ENCODE peak calls at places on chromosomes 11 and 22, in six cellular contexts. U is mammary epithelial cell, Q is left lung, T is Peyer's patch, F is GM23248, H is A549. K is an unnamed sample.

GRCh38 chr11:11740081-11740702 is 101.6 kb upstream of the USP47 start:
- DNase-seq in U (no peak), Q (no peak), T (no peak), F (no peak), H (no peak), K (no peak)

GRCh38 chr11:69337211-69337721 is 43.3 kb downstream of the MYEOV start:
- DNase-seq in U (no peak), Q (no peak), T (no peak), F (peak; percentile 69), H (no peak), K (no peak)

GRCh38 chr22:20015971-20016733 is 471 bp downstream of the ARVCF start:
- DNase-seq in U (no peak), Q (no peak), T (peak; percentile 58), F (peak; percentile 38), H (peak; percentile 12), K (no peak)

GRCh38 chr11:77287615-77288273 is 13.7 kb downstream of the GDPD4 start:
- DNase-seq in U (peak; percentile 78), Q (no peak), T (no peak), F (peak; percentile 95), H (no peak), K (no peak)

GRCh38 chr11:23311986-23312940 is 452.0 kb upstream of the CCDC179 start:
- DNase-seq in U (no peak), Q (no peak), T (no peak), F (peak; percentile 38), H (no peak), K (no peak)

GRCh38 chr11:126918556-126918955 is 82.0 kb downstream of the KIRREL3 start:
- DNase-seq in U (no peak), Q (no peak), T (no peak), F (peak; percentile 39), H (no peak), K (no peak)

GRCh38 chr22:45424241-45424731 is 10.8 kb downstream of the RIBC2 start:
- DNase-seq in U (no peak), Q (peak; percentile 68), T (no peak), F (no peak), H (no peak), K (peak; percentile 62)

GRCh38 chr11:30422828-30423648 is 100.1 kb downstream of the ARL14EP start:
- DNase-seq in U (no peak), Q (no peak), T (no peak), F (no peak), H (no peak), K (no peak)

GRCh38 chr11:102685311-102685710 is 20.3 kb downstream of the MMP27 start:
- DNase-seq in U (peak; percentile 91), Q (no peak), T (no peak), F (peak; percentile 18), H (no peak), K (no peak)

GRCh38 chr11:119909495-119909894 is 180.5 kb upstream of the NECTIN1 start:
- DNase-seq in U (no peak), Q (no peak), T (no peak), F (no peak), H (no peak), K (no peak)

GRCh38 chr11:91136631-91137030 is 913.8 kb upstream of the CHORDC1 start:
- DNase-seq in U (no peak), Q (no peak), T (no peak), F (no peak), H (no peak), K (no peak)

GRCh38 chr11:113308601-113309000 is 5.8 kb upstream of the TTC12 start:
- DNase-seq in U (peak; percentile 71), Q (no peak), T (no peak), F (no peak), H (no peak), K (no peak)

GRCh38 chr11:832529-833113 is at the start of gene CD151:
- DNase-seq in U (peak; percentile 63), Q (no peak), T (peak; percentile 82), F (peak; percentile 90), H (peak; percentile 68), K (peak; percentile 72)

GRCh38 chr22:24068717-24069116 is 57.6 kb downstream of the CABIN1 start:
- DNase-seq in U (no peak), Q (no peak), T (no peak), F (no peak), H (no peak), K (no peak)

GRCh38 chr11:78100276-78101040 is 20.8 kb upstream of the NDUFC2 start:
- DNase-seq in U (no peak), Q (no peak), T (no peak), F (no peak), H (no peak), K (no peak)

GRCh38 chr11:111604392-111605009 is 2.3 kb downstream of the SIK2 start:
- DNase-seq in U (peak; percentile 34), Q (no peak), T (no peak), F (peak; percentile 70), H (peak; percentile 47), K (no peak)

GRCh38 chr11:121459413-121460041 is 6.8 kb upstream of the SORL1-AS1 start:
- DNase-seq in U (no peak), Q (no peak), T (peak; percentile 56), F (no peak), H (no peak), K (no peak)

GRCh38 chr22:23910496-23911190 is 16.5 kb downstream of the MIF start:
- DNase-seq in U (no peak), Q (no peak), T (no peak), F (no peak), H (no peak), K (no peak)

GRCh38 chr11:32176223-32176811 is 85.4 kb downstream of the RCN1 start:
- DNase-seq in U (peak; percentile 72), Q (peak; percentile 45), T (peak; percentile 92), F (peak; percentile 80), H (peak; percentile 83), K (peak; percentile 50)

GRCh38 chr11:115996808-115997188 is 492.6 kb upstream of the CADM1 start:
- DNase-seq in U (no peak), Q (no peak), T (no peak), F (no peak), H (no peak), K (no peak)

GRCh38 chr11:1271406-1271805 is 38.0 kb downstream of the TOLLIP start:
- DNase-seq in U (no peak), Q (no peak), T (no peak), F (no peak), H (no peak), K (peak; percentile 19)

GRCh38 chr11:83910135-83910534 is 624.0 kb upstream of the CCDC90B start:
- DNase-seq in U (no peak), Q (no peak), T (no peak), F (no peak), H (no peak), K (no peak)

GRCh38 chr22:37635157-37635556 is 4.3 kb upstream of the SH3BP1 start:
- DNase-seq in U (no peak), Q (no peak), T (no peak), F (no peak), H (no peak), K (no peak)

GRCh38 chr22:37634505-37635002 is 4.9 kb upstream of the SH3BP1 start:
- DNase-seq in U (no peak), Q (no peak), T (peak; percentile 60), F (no peak), H (no peak), K (no peak)

GRCh38 chr22:37633082-37633692 is 6.3 kb upstream of the SH3BP1 start:
- DNase-seq in U (no peak), Q (no peak), T (peak; percentile 77), F (no peak), H (no peak), K (no peak)

GRCh38 chr22:37632174-37633081 is 7.0 kb upstream of the SH3BP1 start:
- DNase-seq in U (no peak), Q (no peak), T (no peak), F (no peak), H (no peak), K (no peak)

GRCh38 chr22:37633693-37634504 is 5.6 kb upstream of the SH3BP1 start:
- DNase-seq in U (no peak), Q (peak; percentile 89), T (peak; percentile 93), F (peak; percentile 87), H (no peak), K (peak; percentile 90)
- H3K4me1 ChIP-seq in U (peaks cover 12% of the 10 kb centered on the region), Q (peaks cover 68% of the 10 kb centered on the region), T (peaks cover 63% of the 10 kb centered on the region), F (peaks cover 22% of the 10 kb centered on the region), H (peaks cover under 1% of the 10 kb centered on the region), K (peaks cover 21% of the 10 kb centered on the region)

DNA sequence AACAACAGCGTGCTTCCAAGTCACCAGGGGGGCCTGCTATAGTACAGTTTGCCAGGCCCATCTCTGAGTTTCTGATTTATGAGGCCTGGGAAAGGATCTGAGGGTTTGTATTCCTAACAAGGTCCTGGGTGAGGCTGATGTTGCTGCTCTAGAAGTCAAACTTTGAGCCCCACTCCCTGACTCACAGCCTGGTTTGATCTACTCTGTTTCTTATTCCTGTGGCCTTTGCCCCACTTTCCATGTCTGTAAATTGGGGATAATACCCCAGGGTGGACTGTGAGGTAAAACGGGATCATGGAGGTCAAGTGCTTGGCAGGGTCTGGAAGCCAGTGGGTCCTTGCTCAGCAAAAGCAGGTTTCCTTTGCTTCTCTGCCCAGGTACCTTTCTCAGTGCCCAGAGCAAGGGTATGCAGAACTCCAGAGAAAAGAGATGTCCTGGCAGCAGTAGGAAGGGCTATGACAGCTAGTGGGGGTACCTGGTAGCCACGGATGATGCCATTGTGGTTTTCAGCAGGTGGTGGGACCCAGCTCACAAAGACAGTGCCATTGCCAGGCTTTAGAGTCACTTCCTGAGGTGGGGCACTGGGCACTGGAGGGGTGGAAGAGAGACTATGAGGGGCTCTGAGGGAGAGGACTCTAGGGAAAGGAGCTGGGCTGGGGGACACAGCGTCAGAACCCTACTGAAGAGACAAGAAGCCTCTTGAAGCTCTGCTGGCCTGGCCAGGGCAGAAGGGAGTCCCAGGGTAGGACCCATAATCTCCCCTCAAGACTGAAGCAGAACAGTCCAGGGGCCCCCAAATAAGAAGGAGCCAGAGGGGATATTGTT is 2.8 kb downstream of the ROBO4 start:
- DNase-seq in U (no peak), Q (no peak), T (no peak), F (no peak), H (no peak), K (no peak)
- H3K4me1 ChIP-seq in U (peaks cover 42% of the 10 kb centered on the region), Q (peaks cover 16% of the 10 kb centered on the region), T (no peaks in the 10 kb centered on the region), F (peaks cover 31% of the 10 kb centered on the region), H (peaks cover 14% of the 10 kb centered on the region), K (peaks cover 4% of the 10 kb centered on the region)

DNA sequence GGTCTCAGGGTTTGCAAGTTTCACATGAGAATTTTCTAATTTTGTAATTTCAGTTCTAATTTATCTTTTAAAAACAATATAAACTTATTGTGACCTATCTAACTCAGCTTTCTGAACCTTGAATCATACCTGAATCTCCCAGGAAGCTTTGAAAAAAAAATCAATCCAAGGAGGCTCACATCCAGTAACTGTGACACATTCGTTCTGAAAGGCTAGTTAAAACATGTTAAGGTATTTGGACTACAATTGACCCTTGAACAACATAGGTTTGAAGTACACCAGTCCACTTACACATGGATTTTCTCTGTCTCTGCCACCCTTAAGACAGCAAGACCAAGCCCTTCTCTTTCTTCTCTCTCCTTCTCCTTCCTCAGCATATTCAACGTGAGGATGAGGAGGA is 40.0 kb downstream of the DDI1 start:
- DNase-seq in U (peak; percentile 87), Q (no peak), T (no peak), F (no peak), H (no peak), K (no peak)
- H3K4me1 ChIP-seq in U (peaks cover 32% of the 10 kb centered on the region), Q (peaks cover 18% of the 10 kb centered on the region), T (no peaks in the 10 kb centered on the region), F (peaks cover 3% of the 10 kb centered on the region), H (peaks cover 7% of the 10 kb centered on the region), K (no peaks in the 10 kb centered on the region)

DNA sequence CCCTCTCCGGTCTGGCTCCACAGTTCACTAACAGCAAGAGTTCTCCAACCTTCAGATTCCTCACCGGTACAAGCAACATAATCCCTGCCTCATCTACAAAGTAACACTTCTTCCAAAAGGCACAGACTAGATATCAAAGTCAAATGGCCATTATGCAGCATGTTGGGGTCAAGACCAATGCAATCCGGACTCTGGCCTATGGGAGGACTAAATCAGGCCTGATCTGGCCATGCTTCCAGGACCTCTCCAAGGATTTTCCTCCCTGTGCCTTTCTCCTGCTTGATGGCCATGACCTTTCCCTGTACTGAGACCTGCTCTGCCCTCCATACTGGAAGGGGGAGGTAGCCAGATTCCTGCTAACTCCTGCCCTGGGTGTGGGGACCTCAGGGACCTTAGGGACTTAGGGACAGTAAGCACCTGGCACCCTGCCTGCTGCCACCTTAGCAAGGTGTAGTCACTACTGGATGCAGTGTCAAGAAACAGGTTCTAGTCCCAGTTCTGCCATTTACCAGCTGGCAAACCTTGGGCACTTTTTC is 6.7 kb downstream of the TBC1D10A start:
- DNase-seq in U (no peak), Q (no peak), T (no peak), F (no peak), H (no peak), K (no peak)
- H3K4me1 ChIP-seq in U (peaks cover 16% of the 10 kb centered on the region), Q (peaks cover 97% of the 10 kb centered on the region), T (peaks cover 36% of the 10 kb centered on the region), F (peaks cover 19% of the 10 kb centered on the region), H (peaks cover 11% of the 10 kb centered on the region), K (peaks cover 17% of the 10 kb centered on the region)